ENCODE peak calls at places on chromosomes 6 and 20, in eight cellular contexts. S, Z, N, Q, G, V, B and E are unnamed samples.

GRCh38 chr6:100283288-100283687 is 181.4 kb downstream of the SIM1 start:
- DNase-seq in S (peak), Z (peak), N (no peak), Q (no peak), G (no peak), V (no peak), B (peak), E (no peak)

GRCh38 chr6:89449182-89449581 is 16.2 kb downstream of the ANKRD6 start:
- DNase-seq in S (no peak), Z (no peak), N (no peak), Q (no peak), G (no peak), V (no peak), B (no peak), E (no peak)

GRCh38 chr20:62201173-62202082 is 18.6 kb downstream of the MTG2 start:
- DNase-seq in S (no peak), Z (no peak), N (no peak), Q (no peak), G (no peak), V (no peak), B (no peak), E (no peak)

GRCh38 chr6:24504642-24505586 is 10.1 kb downstream of the ALDH5A1 start:
- DNase-seq in S (no peak), Z (no peak), N (no peak), Q (no peak), G (no peak), V (peak), B (no peak), E (peak)

GRCh38 chr6:129350278-129350677 is 359.7 kb downstream of the ARHGAP18 start:
- DNase-seq in S (no peak), Z (no peak), N (no peak), Q (no peak), G (no peak), V (no peak), B (no peak), E (no peak)

GRCh38 chr6:25232478-25232877 is 46.7 kb upstream of the CARMIL1 start:
- DNase-seq in S (no peak), Z (peak), N (no peak), Q (no peak), G (no peak), V (no peak), B (no peak), E (no peak)

GRCh38 chr6:32819729-32820128 is 2.9 kb upstream of the HLA-DOB start:
- DNase-seq in S (peak), Z (peak), N (no peak), Q (no peak), G (no peak), V (no peak), B (peak), E (peak)

GRCh38 chr6:39790772-39791171 is 1.4 kb upstream of the DAAM2 start:
- DNase-seq in S (no peak), Z (peak), N (no peak), Q (no peak), G (no peak), V (no peak), B (no peak), E (no peak)

GRCh38 chr6:113976806-113977205 is 5.9 kb upstream of the HDAC2 start:
- DNase-seq in S (no peak), Z (no peak), N (no peak), Q (no peak), G (no peak), V (no peak), B (no peak), E (no peak)

GRCh38 chr6:110545081-110545872 is 68.9 kb upstream of the SLC22A16 start:
- DNase-seq in S (no peak), Z (no peak), N (no peak), Q (no peak), G (no peak), V (no peak), B (no peak), E (no peak)

GRCh38 chr6:110541701-110542309 is 65.4 kb upstream of the SLC22A16 start:
- DNase-seq in S (no peak), Z (no peak), N (no peak), Q (no peak), G (no peak), V (no peak), B (no peak), E (no peak)

GRCh38 chr6:110543106-110543505 is 66.7 kb upstream of the SLC22A16 start:
- DNase-seq in S (no peak), Z (no peak), N (no peak), Q (no peak), G (no peak), V (no peak), B (peak), E (peak)

GRCh38 chr6:110542311-110543024 is 66.1 kb upstream of the SLC22A16 start:
- DNase-seq in S (no peak), Z (peak), N (no peak), Q (no peak), G (peak), V (no peak), B (no peak), E (no peak)

DNA sequence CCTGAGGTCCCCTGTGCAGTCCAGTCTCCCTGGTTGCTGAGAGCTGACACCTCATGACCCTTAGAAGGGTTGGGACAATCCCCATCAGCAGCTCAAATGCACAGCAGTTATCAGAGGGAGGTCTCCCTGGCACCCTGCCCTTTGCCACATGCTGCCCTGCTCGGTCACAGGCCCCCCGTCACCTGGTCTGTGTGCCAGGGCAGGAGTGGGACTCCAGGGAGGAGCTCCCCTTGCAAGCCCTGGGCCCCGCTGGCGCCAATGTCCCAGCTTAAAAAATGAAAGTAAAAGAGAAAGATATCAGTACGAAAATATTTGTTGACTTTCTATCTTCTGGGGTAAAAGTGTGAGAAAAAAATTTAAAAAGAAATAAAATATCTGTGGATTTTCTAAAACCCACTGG is 68.1 kb upstream of the SLC22A16 start:
- DNase-seq in S (no peak), Z (no peak), N (peak), Q (no peak), G (peak), V (no peak), B (no peak), E (no peak)
- H3K27ac ChIP-seq in S (no peak), Z (no peak), N (no peak), Q (no peak), G (no peak), V (no peak), B (no peak), E (no peak)

DNA sequence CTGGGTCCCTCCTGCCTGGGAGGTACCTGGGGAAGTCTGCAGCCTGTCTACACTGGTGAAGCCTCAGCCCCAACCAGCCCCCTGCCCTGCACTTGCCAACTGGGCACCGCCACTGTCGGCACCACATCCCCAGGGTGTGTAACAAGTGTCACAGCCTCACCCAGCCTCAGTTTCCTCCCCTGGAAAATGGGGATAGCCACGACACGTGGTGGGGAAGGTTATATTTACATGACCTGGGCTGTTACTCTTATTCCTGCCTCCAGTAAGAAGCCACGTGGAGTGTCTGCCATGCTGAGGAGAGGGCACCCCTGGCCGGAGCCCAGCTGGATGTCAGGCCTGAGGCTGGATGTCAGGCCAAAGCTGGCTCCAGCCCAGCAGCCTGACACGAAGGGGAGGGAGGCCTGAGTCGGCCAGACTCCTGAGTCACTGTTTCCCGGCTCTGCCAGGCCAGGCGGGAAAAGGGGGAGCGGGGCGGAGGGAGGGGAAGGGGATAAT is 44.9 kb downstream of the SNAI1 start:
- DNase-seq in S (peak), Z (peak), N (no peak), Q (peak), G (peak), V (peak), B (peak), E (no peak)
- H3K27ac ChIP-seq in S (peak), Z (peak), N (no peak), Q (no peak), G (peak), V (peak), B (no peak), E (no peak)

GRCh38 chr6:27608916-27609883 is 136.3 kb upstream of the ZNF184 start:
- DNase-seq in S (peak), Z (peak), N (peak), Q (no peak), G (no peak), V (no peak), B (peak), E (no peak)
- H3K27ac ChIP-seq in S (no peak), Z (peak), N (no peak), Q (no peak), G (no peak), V (no peak), B (peak), E (peak)

DNA sequence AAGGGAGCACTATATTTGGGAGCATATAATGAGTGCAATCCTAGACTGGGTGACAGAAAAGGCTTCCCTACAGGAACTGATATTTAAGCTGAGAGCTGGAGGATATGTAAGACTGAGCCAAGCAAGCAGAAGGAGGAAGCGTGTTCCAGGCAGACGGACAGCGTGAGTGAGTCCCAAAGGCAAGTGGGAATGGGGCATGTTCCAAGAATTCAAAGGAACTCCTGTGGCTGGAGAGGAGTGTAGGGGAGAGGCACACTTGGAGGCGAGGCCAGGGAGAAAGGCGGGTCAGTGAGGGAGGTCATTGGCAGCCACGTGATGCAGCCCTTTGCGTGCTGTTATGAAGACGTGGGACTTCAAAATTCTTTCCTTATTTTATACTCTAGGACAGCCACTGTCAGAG is 27.9 kb upstream of the SGK1 start:
- DNase-seq in S (no peak), Z (no peak), N (no peak), Q (no peak), G (peak), V (peak), B (no peak), E (no peak)
- H3K27ac ChIP-seq in S (no peak), Z (no peak), N (no peak), Q (no peak), G (no peak), V (peak), B (no peak), E (no peak)